ENCODE peak calls at places on chromosomes 11 and 22, in five cellular contexts. One of them, this sample, is unnamed.

GRCh38 chr11:78940500-78941225 is 366.0 kb upstream of the NARS2 start:
- DNase-seq in NCI-H748 treated with DMSO at 0.1 percent for 48 hours: peak; percentile 46
- DNase-seq in stimulated activated CD4-positive, alpha-beta T cell treated with anti-CD3 and anti-CD28 coated beads, Interleukin-4, amount 100 ng/mL, for 4 hours: no peak
- DNase-seq in SK-MEL-5: no peak
- DNase-seq in activated T-helper 1 cell treated with anti-CD3 and anti-CD28 coated beads, Interleukin-2, amount 50 U/mL, for 16 hours: no peak
- DNase-seq in this sample: no peak

GRCh38 chr22:47659467-47660302 is 897.2 kb downstream of the TBC1D22A start:
- DNase-seq in SK-MEL-5: no peak
- DNase-seq in NCI-H748 treated with DMSO at 0.1 percent for 48 hours: peak; percentile 90
- DNase-seq in stimulated activated CD4-positive, alpha-beta T cell treated with anti-CD3 and anti-CD28 coated beads, Interleukin-4, amount 100 ng/mL, for 4 hours: no peak
- DNase-seq in activated T-helper 1 cell treated with anti-CD3 and anti-CD28 coated beads, Interleukin-2, amount 50 U/mL, for 16 hours: no peak
- DNase-seq in this sample: no peak

GRCh38 chr22:21669026-21669425 is 3.2 kb downstream of the PPIL2 start:
- DNase-seq in SK-MEL-5: no peak
- DNase-seq in activated T-helper 1 cell treated with anti-CD3 and anti-CD28 coated beads, Interleukin-2, amount 50 U/mL, for 16 hours: no peak
- DNase-seq in stimulated activated CD4-positive, alpha-beta T cell treated with anti-CD3 and anti-CD28 coated beads, Interleukin-4, amount 100 ng/mL, for 4 hours: no peak
- DNase-seq in NCI-H748 treated with DMSO at 0.1 percent for 48 hours: no peak
- DNase-seq in this sample: no peak

GRCh38 chr11:60718524-60719316 is 5.8 kb upstream of the MS4A18 start:
- DNase-seq in activated T-helper 1 cell treated with anti-CD3 and anti-CD28 coated beads, Interleukin-2, amount 50 U/mL, for 16 hours: no peak
- DNase-seq in stimulated activated CD4-positive, alpha-beta T cell treated with anti-CD3 and anti-CD28 coated beads, Interleukin-4, amount 100 ng/mL, for 4 hours: no peak
- DNase-seq in SK-MEL-5: no peak
- DNase-seq in NCI-H748 treated with DMSO at 0.1 percent for 48 hours: no peak
- DNase-seq in this sample: no peak

GRCh38 chr11:90341986-90342385 is 119.1 kb upstream of the CHORDC1 start:
- DNase-seq in NCI-H748 treated with DMSO at 0.1 percent for 48 hours: no peak
- DNase-seq in SK-MEL-5: no peak
- DNase-seq in activated T-helper 1 cell treated with anti-CD3 and anti-CD28 coated beads, Interleukin-2, amount 50 U/mL, for 16 hours: no peak
- DNase-seq in stimulated activated CD4-positive, alpha-beta T cell treated with anti-CD3 and anti-CD28 coated beads, Interleukin-4, amount 100 ng/mL, for 4 hours: no peak
- DNase-seq in this sample: no peak

GRCh38 chr22:19870153-19871022 is 15.7 kb upstream of the GNB1L start:
- DNase-seq in NCI-H748 treated with DMSO at 0.1 percent for 48 hours: no peak
- DNase-seq in activated T-helper 1 cell treated with anti-CD3 and anti-CD28 coated beads, Interleukin-2, amount 50 U/mL, for 16 hours: no peak
- DNase-seq in stimulated activated CD4-positive, alpha-beta T cell treated with anti-CD3 and anti-CD28 coated beads, Interleukin-4, amount 100 ng/mL, for 4 hours: no peak
- DNase-seq in SK-MEL-5: no peak
- DNase-seq in this sample: no peak

GRCh38 chr11:107859459-107860239 is 1.1 kb upstream of the SLC35F2 start:
- DNase-seq in NCI-H748 treated with DMSO at 0.1 percent for 48 hours: peak; percentile 19
- DNase-seq in activated T-helper 1 cell treated with anti-CD3 and anti-CD28 coated beads, Interleukin-2, amount 50 U/mL, for 16 hours: no peak
- DNase-seq in stimulated activated CD4-positive, alpha-beta T cell treated with anti-CD3 and anti-CD28 coated beads, Interleukin-4, amount 100 ng/mL, for 4 hours: peak; percentile 26
- DNase-seq in SK-MEL-5: peak; percentile 35
- DNase-seq in this sample: no peak

GRCh38 chr11:43486141-43486540 is 127.4 kb downstream of the TTC17 start:
- DNase-seq in stimulated activated CD4-positive, alpha-beta T cell treated with anti-CD3 and anti-CD28 coated beads, Interleukin-4, amount 100 ng/mL, for 4 hours: no peak
- DNase-seq in NCI-H748 treated with DMSO at 0.1 percent for 48 hours: no peak
- DNase-seq in activated T-helper 1 cell treated with anti-CD3 and anti-CD28 coated beads, Interleukin-2, amount 50 U/mL, for 16 hours: no peak
- DNase-seq in SK-MEL-5: no peak
- DNase-seq in this sample: no peak

GRCh38 chr11:2522636-2523255 is 77.9 kb downstream of the KCNQ1 start:
- DNase-seq in NCI-H748 treated with DMSO at 0.1 percent for 48 hours: no peak
- DNase-seq in activated T-helper 1 cell treated with anti-CD3 and anti-CD28 coated beads, Interleukin-2, amount 50 U/mL, for 16 hours: no peak
- DNase-seq in SK-MEL-5: no peak
- DNase-seq in stimulated activated CD4-positive, alpha-beta T cell treated with anti-CD3 and anti-CD28 coated beads, Interleukin-4, amount 100 ng/mL, for 4 hours: no peak
- DNase-seq in this sample: no peak

GRCh38 chr11:95790933-95791247 is 592 bp downstream of the CEP57 start:
- DNase-seq in activated T-helper 1 cell treated with anti-CD3 and anti-CD28 coated beads, Interleukin-2, amount 50 U/mL, for 16 hours: peak; percentile 9
- DNase-seq in stimulated activated CD4-positive, alpha-beta T cell treated with anti-CD3 and anti-CD28 coated beads, Interleukin-4, amount 100 ng/mL, for 4 hours: peak; percentile 35
- DNase-seq in SK-MEL-5: peak; percentile 57
- DNase-seq in NCI-H748 treated with DMSO at 0.1 percent for 48 hours: peak; percentile 40
- DNase-seq in this sample: peak; percentile 42

GRCh38 chr22:32916025-32916424 is 114.5 kb downstream of the TIMP3 start:
- DNase-seq in SK-MEL-5: no peak
- DNase-seq in NCI-H748 treated with DMSO at 0.1 percent for 48 hours: no peak
- DNase-seq in stimulated activated CD4-positive, alpha-beta T cell treated with anti-CD3 and anti-CD28 coated beads, Interleukin-4, amount 100 ng/mL, for 4 hours: no peak
- DNase-seq in activated T-helper 1 cell treated with anti-CD3 and anti-CD28 coated beads, Interleukin-2, amount 50 U/mL, for 16 hours: no peak
- DNase-seq in this sample: no peak

GRCh38 chr22:36336246-36337182 is 51.3 kb downstream of the MYH9 start:
- DNase-seq in stimulated activated CD4-positive, alpha-beta T cell treated with anti-CD3 and anti-CD28 coated beads, Interleukin-4, amount 100 ng/mL, for 4 hours: no peak
- DNase-seq in NCI-H748 treated with DMSO at 0.1 percent for 48 hours: no peak
- DNase-seq in SK-MEL-5: no peak
- DNase-seq in activated T-helper 1 cell treated with anti-CD3 and anti-CD28 coated beads, Interleukin-2, amount 50 U/mL, for 16 hours: no peak
- DNase-seq in this sample: no peak

GRCh38 chr11:2655834-2656622 is 43.8 kb downstream of the KCNQ1OT1 start:
- DNase-seq in NCI-H748 treated with DMSO at 0.1 percent for 48 hours: no peak
- DNase-seq in activated T-helper 1 cell treated with anti-CD3 and anti-CD28 coated beads, Interleukin-2, amount 50 U/mL, for 16 hours: no peak
- DNase-seq in SK-MEL-5: no peak
- DNase-seq in stimulated activated CD4-positive, alpha-beta T cell treated with anti-CD3 and anti-CD28 coated beads, Interleukin-4, amount 100 ng/mL, for 4 hours: no peak
- DNase-seq in this sample: no peak

GRCh38 chr11:71153005-71153395 is 99.4 kb downstream of the SHANK2 start:
- DNase-seq in activated T-helper 1 cell treated with anti-CD3 and anti-CD28 coated beads, Interleukin-2, amount 50 U/mL, for 16 hours: no peak
- DNase-seq in NCI-H748 treated with DMSO at 0.1 percent for 48 hours: no peak
- DNase-seq in SK-MEL-5: peak; percentile 45
- DNase-seq in stimulated activated CD4-positive, alpha-beta T cell treated with anti-CD3 and anti-CD28 coated beads, Interleukin-4, amount 100 ng/mL, for 4 hours: no peak
- DNase-seq in this sample: no peak

GRCh38 chr22:19756288-19757128 is 4.1 kb upstream of the TBX1 start:
- DNase-seq in SK-MEL-5: peak; percentile 38
- DNase-seq in NCI-H748 treated with DMSO at 0.1 percent for 48 hours: no peak
- DNase-seq in stimulated activated CD4-positive, alpha-beta T cell treated with anti-CD3 and anti-CD28 coated beads, Interleukin-4, amount 100 ng/mL, for 4 hours: peak; percentile 66
- DNase-seq in activated T-helper 1 cell treated with anti-CD3 and anti-CD28 coated beads, Interleukin-2, amount 50 U/mL, for 16 hours: peak; percentile 56
- DNase-seq in this sample: peak; percentile 35

GRCh38 chr11:114201219-114201618 is 95.0 kb upstream of the NNMT start:
- DNase-seq in activated T-helper 1 cell treated with anti-CD3 and anti-CD28 coated beads, Interleukin-2, amount 50 U/mL, for 16 hours: no peak
- DNase-seq in SK-MEL-5: no peak
- DNase-seq in NCI-H748 treated with DMSO at 0.1 percent for 48 hours: no peak
- DNase-seq in stimulated activated CD4-positive, alpha-beta T cell treated with anti-CD3 and anti-CD28 coated beads, Interleukin-4, amount 100 ng/mL, for 4 hours: no peak
- DNase-seq in this sample: no peak

GRCh38 chr11:2269601-2270321 is 627 bp downstream of the ASCL2 start:
- DNase-seq in activated T-helper 1 cell treated with anti-CD3 and anti-CD28 coated beads, Interleukin-2, amount 50 U/mL, for 16 hours: no peak
- DNase-seq in SK-MEL-5: no peak
- DNase-seq in NCI-H748 treated with DMSO at 0.1 percent for 48 hours: peak; percentile 24
- DNase-seq in stimulated activated CD4-positive, alpha-beta T cell treated with anti-CD3 and anti-CD28 coated beads, Interleukin-4, amount 100 ng/mL, for 4 hours: peak; percentile 43
- DNase-seq in this sample: no peak

GRCh38 chr11:112977620-112978212 is 16.5 kb downstream of the NCAM1 start:
- DNase-seq in stimulated activated CD4-positive, alpha-beta T cell treated with anti-CD3 and anti-CD28 coated beads, Interleukin-4, amount 100 ng/mL, for 4 hours: no peak
- DNase-seq in activated T-helper 1 cell treated with anti-CD3 and anti-CD28 coated beads, Interleukin-2, amount 50 U/mL, for 16 hours: no peak
- DNase-seq in SK-MEL-5: no peak
- DNase-seq in NCI-H748 treated with DMSO at 0.1 percent for 48 hours: no peak
- DNase-seq in this sample: no peak

GRCh38 chr22:47043835-47044721 is 281.6 kb downstream of the TBC1D22A start:
- DNase-seq in stimulated activated CD4-positive, alpha-beta T cell treated with anti-CD3 and anti-CD28 coated beads, Interleukin-4, amount 100 ng/mL, for 4 hours: no peak
- DNase-seq in SK-MEL-5: peak; percentile 23
- DNase-seq in NCI-H748 treated with DMSO at 0.1 percent for 48 hours: peak; percentile 73
- DNase-seq in activated T-helper 1 cell treated with anti-CD3 and anti-CD28 coated beads, Interleukin-2, amount 50 U/mL, for 16 hours: no peak
- DNase-seq in this sample: no peak

GRCh38 chr11:88414981-88415391 is 77.5 kb upstream of the CTSC start:
- DNase-seq in activated T-helper 1 cell treated with anti-CD3 and anti-CD28 coated beads, Interleukin-2, amount 50 U/mL, for 16 hours: no peak
- DNase-seq in SK-MEL-5: no peak
- DNase-seq in NCI-H748 treated with DMSO at 0.1 percent for 48 hours: no peak
- DNase-seq in stimulated activated CD4-positive, alpha-beta T cell treated with anti-CD3 and anti-CD28 coated beads, Interleukin-4, amount 100 ng/mL, for 4 hours: no peak
- DNase-seq in this sample: no peak

GRCh38 chr11:103792981-103793468 is 243.4 kb upstream of the DDI1 start:
- DNase-seq in stimulated activated CD4-positive, alpha-beta T cell treated with anti-CD3 and anti-CD28 coated beads, Interleukin-4, amount 100 ng/mL, for 4 hours: no peak
- DNase-seq in activated T-helper 1 cell treated with anti-CD3 and anti-CD28 coated beads, Interleukin-2, amount 50 U/mL, for 16 hours: no peak
- DNase-seq in NCI-H748 treated with DMSO at 0.1 percent for 48 hours: no peak
- DNase-seq in SK-MEL-5: no peak
- DNase-seq in this sample: no peak

GRCh38 chr11:61297341-61297740 is 2.2 kb upstream of the VWCE start:
- DNase-seq in activated T-helper 1 cell treated with anti-CD3 and anti-CD28 coated beads, Interleukin-2, amount 50 U/mL, for 16 hours: no peak
- DNase-seq in SK-MEL-5: no peak
- DNase-seq in NCI-H748 treated with DMSO at 0.1 percent for 48 hours: no peak
- DNase-seq in stimulated activated CD4-positive, alpha-beta T cell treated with anti-CD3 and anti-CD28 coated beads, Interleukin-4, amount 100 ng/mL, for 4 hours: no peak
- DNase-seq in this sample: no peak

GRCh38 chr11:37109205-37109585 is 511.2 kb upstream of the RAG2 start:
- DNase-seq in NCI-H748 treated with DMSO at 0.1 percent for 48 hours: no peak
- DNase-seq in stimulated activated CD4-positive, alpha-beta T cell treated with anti-CD3 and anti-CD28 coated beads, Interleukin-4, amount 100 ng/mL, for 4 hours: no peak
- DNase-seq in activated T-helper 1 cell treated with anti-CD3 and anti-CD28 coated beads, Interleukin-2, amount 50 U/mL, for 16 hours: no peak
- DNase-seq in SK-MEL-5: no peak
- DNase-seq in this sample: no peak

GRCh38 chr11:133386262-133386661 is 146.0 kb downstream of the OPCML start:
- DNase-seq in NCI-H748 treated with DMSO at 0.1 percent for 48 hours: peak; percentile 86
- DNase-seq in stimulated activated CD4-positive, alpha-beta T cell treated with anti-CD3 and anti-CD28 coated beads, Interleukin-4, amount 100 ng/mL, for 4 hours: no peak
- DNase-seq in SK-MEL-5: no peak
- DNase-seq in activated T-helper 1 cell treated with anti-CD3 and anti-CD28 coated beads, Interleukin-2, amount 50 U/mL, for 16 hours: no peak
- DNase-seq in this sample: no peak

GRCh38 chr11:47132981-47133380 is 43.7 kb downstream of the ARFGAP2 start:
- DNase-seq in NCI-H748 treated with DMSO at 0.1 percent for 48 hours: no peak
- DNase-seq in SK-MEL-5: no peak
- DNase-seq in stimulated activated CD4-positive, alpha-beta T cell treated with anti-CD3 and anti-CD28 coated beads, Interleukin-4, amount 100 ng/mL, for 4 hours: no peak
- DNase-seq in activated T-helper 1 cell treated with anti-CD3 and anti-CD28 coated beads, Interleukin-2, amount 50 U/mL, for 16 hours: no peak
- DNase-seq in this sample: no peak

GRCh38 chr11:7546324-7546791 is 32.6 kb downstream of the PPFIBP2 start:
- DNase-seq in activated T-helper 1 cell treated with anti-CD3 and anti-CD28 coated beads, Interleukin-2, amount 50 U/mL, for 16 hours: no peak
- DNase-seq in stimulated activated CD4-positive, alpha-beta T cell treated with anti-CD3 and anti-CD28 coated beads, Interleukin-4, amount 100 ng/mL, for 4 hours: no peak
- DNase-seq in NCI-H748 treated with DMSO at 0.1 percent for 48 hours: no peak
- DNase-seq in SK-MEL-5: no peak
- DNase-seq in this sample: no peak

GRCh38 chr11:12009617-12010321 is 1.3 kb upstream of the DKK3 start:
- DNase-seq in SK-MEL-5: no peak
- DNase-seq in activated T-helper 1 cell treated with anti-CD3 and anti-CD28 coated beads, Interleukin-2, amount 50 U/mL, for 16 hours: no peak
- DNase-seq in stimulated activated CD4-positive, alpha-beta T cell treated with anti-CD3 and anti-CD28 coated beads, Interleukin-4, amount 100 ng/mL, for 4 hours: no peak
- DNase-seq in NCI-H748 treated with DMSO at 0.1 percent for 48 hours: no peak
- DNase-seq in this sample: no peak

GRCh38 chr11:129611661-129612566 is 203.7 kb upstream of the TMEM45B start:
- DNase-seq in stimulated activated CD4-positive, alpha-beta T cell treated with anti-CD3 and anti-CD28 coated beads, Interleukin-4, amount 100 ng/mL, for 4 hours: no peak
- DNase-seq in SK-MEL-5: no peak
- DNase-seq in activated T-helper 1 cell treated with anti-CD3 and anti-CD28 coated beads, Interleukin-2, amount 50 U/mL, for 16 hours: no peak
- DNase-seq in NCI-H748 treated with DMSO at 0.1 percent for 48 hours: no peak
- DNase-seq in this sample: no peak

GRCh38 chr11:114317738-114318137 is 21.5 kb downstream of the NNMT start:
- DNase-seq in activated T-helper 1 cell treated with anti-CD3 and anti-CD28 coated beads, Interleukin-2, amount 50 U/mL, for 16 hours: no peak
- DNase-seq in SK-MEL-5: peak; percentile 70
- DNase-seq in NCI-H748 treated with DMSO at 0.1 percent for 48 hours: no peak
- DNase-seq in stimulated activated CD4-positive, alpha-beta T cell treated with anti-CD3 and anti-CD28 coated beads, Interleukin-4, amount 100 ng/mL, for 4 hours: no peak
- DNase-seq in this sample: no peak

GRCh38 chr11:121606354-121606753 is 153.6 kb upstream of the SORL1-AS1 start:
- DNase-seq in activated T-helper 1 cell treated with anti-CD3 and anti-CD28 coated beads, Interleukin-2, amount 50 U/mL, for 16 hours: no peak
- DNase-seq in NCI-H748 treated with DMSO at 0.1 percent for 48 hours: no peak
- DNase-seq in stimulated activated CD4-positive, alpha-beta T cell treated with anti-CD3 and anti-CD28 coated beads, Interleukin-4, amount 100 ng/mL, for 4 hours: no peak
- DNase-seq in SK-MEL-5: no peak
- DNase-seq in this sample: no peak

GRCh38 chr11:12287009-12287373 is 90.4 kb upstream of the PARVA start:
- DNase-seq in NCI-H748 treated with DMSO at 0.1 percent for 48 hours: no peak
- DNase-seq in stimulated activated CD4-positive, alpha-beta T cell treated with anti-CD3 and anti-CD28 coated beads, Interleukin-4, amount 100 ng/mL, for 4 hours: no peak
- DNase-seq in activated T-helper 1 cell treated with anti-CD3 and anti-CD28 coated beads, Interleukin-2, amount 50 U/mL, for 16 hours: no peak
- DNase-seq in SK-MEL-5: peak; percentile 9
- DNase-seq in this sample: no peak

GRCh38 chr22:36731916-36732315 is 28.4 kb upstream of the CACNG2 start:
- DNase-seq in NCI-H748 treated with DMSO at 0.1 percent for 48 hours: no peak
- DNase-seq in stimulated activated CD4-positive, alpha-beta T cell treated with anti-CD3 and anti-CD28 coated beads, Interleukin-4, amount 100 ng/mL, for 4 hours: no peak
- DNase-seq in activated T-helper 1 cell treated with anti-CD3 and anti-CD28 coated beads, Interleukin-2, amount 50 U/mL, for 16 hours: no peak
- DNase-seq in SK-MEL-5: no peak
- DNase-seq in this sample: no peak

GRCh38 chr11:120304526-120304925 is 20.6 kb upstream of the TLCD5 start:
- DNase-seq in activated T-helper 1 cell treated with anti-CD3 and anti-CD28 coated beads, Interleukin-2, amount 50 U/mL, for 16 hours: no peak
- DNase-seq in NCI-H748 treated with DMSO at 0.1 percent for 48 hours: no peak
- DNase-seq in stimulated activated CD4-positive, alpha-beta T cell treated with anti-CD3 and anti-CD28 coated beads, Interleukin-4, amount 100 ng/mL, for 4 hours: no peak
- DNase-seq in SK-MEL-5: no peak
- DNase-seq in this sample: no peak

GRCh38 chr22:28930357-28931007 is 47.1 kb downstream of the ZNRF3 start:
- DNase-seq in NCI-H748 treated with DMSO at 0.1 percent for 48 hours: no peak
- DNase-seq in activated T-helper 1 cell treated with anti-CD3 and anti-CD28 coated beads, Interleukin-2, amount 50 U/mL, for 16 hours: no peak
- DNase-seq in SK-MEL-5: no peak
- DNase-seq in stimulated activated CD4-positive, alpha-beta T cell treated with anti-CD3 and anti-CD28 coated beads, Interleukin-4, amount 100 ng/mL, for 4 hours: no peak
- DNase-seq in this sample: no peak

GRCh38 chr11:100704176-100704575 is 17.1 kb downstream of the ARHGAP42 start:
- DNase-seq in activated T-helper 1 cell treated with anti-CD3 and anti-CD28 coated beads, Interleukin-2, amount 50 U/mL, for 16 hours: no peak
- DNase-seq in stimulated activated CD4-positive, alpha-beta T cell treated with anti-CD3 and anti-CD28 coated beads, Interleukin-4, amount 100 ng/mL, for 4 hours: no peak
- DNase-seq in NCI-H748 treated with DMSO at 0.1 percent for 48 hours: no peak
- DNase-seq in SK-MEL-5: no peak
- DNase-seq in this sample: no peak

GRCh38 chr11:86805873-86806310 is 5.5 kb downstream of the PRSS23 start:
- DNase-seq in stimulated activated CD4-positive, alpha-beta T cell treated with anti-CD3 and anti-CD28 coated beads, Interleukin-4, amount 100 ng/mL, for 4 hours: no peak
- DNase-seq in SK-MEL-5: no peak
- DNase-seq in activated T-helper 1 cell treated with anti-CD3 and anti-CD28 coated beads, Interleukin-2, amount 50 U/mL, for 16 hours: no peak
- DNase-seq in NCI-H748 treated with DMSO at 0.1 percent for 48 hours: no peak
- DNase-seq in this sample: no peak

GRCh38 chr11:71213696-71214552 is 38.5 kb downstream of the SHANK2 start:
- DNase-seq in SK-MEL-5: no peak
- DNase-seq in activated T-helper 1 cell treated with anti-CD3 and anti-CD28 coated beads, Interleukin-2, amount 50 U/mL, for 16 hours: no peak
- DNase-seq in NCI-H748 treated with DMSO at 0.1 percent for 48 hours: no peak
- DNase-seq in stimulated activated CD4-positive, alpha-beta T cell treated with anti-CD3 and anti-CD28 coated beads, Interleukin-4, amount 100 ng/mL, for 4 hours: no peak
- DNase-seq in this sample: no peak

GRCh38 chr11:19013181-19013857 is 47.2 kb downstream of the MRGPRX2 start:
- DNase-seq in activated T-helper 1 cell treated with anti-CD3 and anti-CD28 coated beads, Interleukin-2, amount 50 U/mL, for 16 hours: no peak
- DNase-seq in NCI-H748 treated with DMSO at 0.1 percent for 48 hours: no peak
- DNase-seq in stimulated activated CD4-positive, alpha-beta T cell treated with anti-CD3 and anti-CD28 coated beads, Interleukin-4, amount 100 ng/mL, for 4 hours: no peak
- DNase-seq in SK-MEL-5: peak; percentile 42
- DNase-seq in this sample: no peak